ENCODE peak calls at places on chromosome 6, in four cellular contexts. One of them, this sample, is unnamed.

GRCh38 chr6:96235927-96236326 is 220.2 kb downstream of the FUT9 start:
- DNase-seq in right lobe of liver: no peak
- DNase-seq in SK-N-SH: no peak
- DNase-seq in Peyer's patch: no peak
- DNase-seq in this sample: no peak

GRCh38 chr6:25942561-25943147 is 12.2 kb upstream of the SLC17A2 start:
- DNase-seq in right lobe of liver: no peak
- DNase-seq in SK-N-SH: peak; percentile 25
- DNase-seq in Peyer's patch: no peak
- DNase-seq in this sample: no peak

GRCh38 chr6:159467473-159468041 is 225.5 kb downstream of the SOD2 start:
- DNase-seq in right lobe of liver: no peak
- DNase-seq in SK-N-SH: no peak
- DNase-seq in Peyer's patch: no peak
- DNase-seq in this sample: no peak

GRCh38 chr6:56657364-56657763 is 14.7 kb upstream of the DST start:
- DNase-seq in right lobe of liver: no peak
- DNase-seq in SK-N-SH: no peak
- DNase-seq in Peyer's patch: no peak
- DNase-seq in this sample: no peak

GRCh38 chr6:20444786-20445271 is 43.1 kb downstream of the E2F3 start:
- DNase-seq in right lobe of liver: no peak
- DNase-seq in SK-N-SH: no peak
- DNase-seq in Peyer's patch: no peak
- DNase-seq in this sample: no peak

GRCh38 chr6:139920027-139920851 is 545.8 kb upstream of the CITED2 start:
- DNase-seq in right lobe of liver: no peak
- DNase-seq in SK-N-SH: no peak
- DNase-seq in Peyer's patch: no peak
- DNase-seq in this sample: no peak

GRCh38 chr6:151014404-151015150 is 149.1 kb downstream of the MTHFD1L start:
- DNase-seq in right lobe of liver: peak; percentile 73
- DNase-seq in SK-N-SH: peak; percentile 73
- DNase-seq in Peyer's patch: peak; percentile 82
- DNase-seq in this sample: peak; percentile 73

GRCh38 chr6:68975064-68975463 is 340.0 kb downstream of the ADGRB3 start:
- DNase-seq in right lobe of liver: no peak
- DNase-seq in SK-N-SH: peak; percentile 38
- DNase-seq in Peyer's patch: no peak
- DNase-seq in this sample: no peak

GRCh38 chr6:328184-328670 is 35.9 kb downstream of the DUSP22 start:
- DNase-seq in right lobe of liver: no peak
- DNase-seq in SK-N-SH: no peak
- DNase-seq in Peyer's patch: peak; percentile 76
- DNase-seq in this sample: no peak

DNA sequence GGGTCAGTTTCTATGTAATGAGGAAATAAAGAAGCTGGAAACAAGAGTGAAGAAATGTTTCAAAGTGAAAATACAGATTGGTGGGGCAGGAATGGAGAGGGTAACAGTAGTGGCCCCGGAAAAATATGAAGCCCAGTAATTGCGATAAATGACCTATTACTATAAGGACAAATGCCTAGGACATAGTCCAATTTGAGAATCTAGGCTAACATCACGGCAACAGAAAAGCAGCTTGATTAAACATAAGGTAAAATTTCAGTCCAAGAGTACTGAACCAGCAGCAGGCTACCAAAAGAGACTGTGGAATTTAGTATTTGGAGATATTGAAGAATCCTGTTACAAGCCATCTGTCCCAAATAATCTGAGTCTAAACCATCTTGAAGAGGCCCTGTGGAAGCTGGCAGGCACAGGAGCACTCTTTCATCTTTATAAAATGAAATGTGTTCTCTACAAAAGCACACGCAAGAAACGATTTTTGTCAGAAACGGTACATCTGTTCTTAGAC is 49.4 kb downstream of the ELOVL5 start:
- DNase-seq in right lobe of liver: no peak
- DNase-seq in SK-N-SH: no peak
- DNase-seq in Peyer's patch: no peak
- DNase-seq in this sample: no peak
- H3K4me1 ChIP-seq in right lobe of liver: peaks cover 92% of the 10 kb centered on the region
- H3K4me1 ChIP-seq in SK-N-SH: peaks cover 22% of the 10 kb centered on the region
- H3K4me1 ChIP-seq in Peyer's patch: peaks cover 15% of the 10 kb centered on the region
- H3K4me1 ChIP-seq in this sample: peaks cover 41% of the 10 kb centered on the region

GRCh38 chr6:148182378-148182777 is 160.3 kb upstream of the SASH1 start:
- DNase-seq in right lobe of liver: no peak
- DNase-seq in SK-N-SH: no peak
- DNase-seq in Peyer's patch: no peak
- DNase-seq in this sample: no peak

GRCh38 chr6:148177589-148178233 is 164.9 kb upstream of the SASH1 start:
- DNase-seq in right lobe of liver: peak; percentile 61
- DNase-seq in SK-N-SH: peak; percentile 36
- DNase-seq in Peyer's patch: peak; percentile 83
- DNase-seq in this sample: peak; percentile 76

GRCh38 chr6:148183776-148184175 is 158.9 kb upstream of the SASH1 start:
- DNase-seq in right lobe of liver: no peak
- DNase-seq in SK-N-SH: no peak
- DNase-seq in Peyer's patch: no peak
- DNase-seq in this sample: no peak

GRCh38 chr6:148175511-148176188 is 167.0 kb upstream of the SASH1 start:
- DNase-seq in right lobe of liver: no peak
- DNase-seq in SK-N-SH: no peak
- DNase-seq in Peyer's patch: no peak
- DNase-seq in this sample: no peak

DNA sequence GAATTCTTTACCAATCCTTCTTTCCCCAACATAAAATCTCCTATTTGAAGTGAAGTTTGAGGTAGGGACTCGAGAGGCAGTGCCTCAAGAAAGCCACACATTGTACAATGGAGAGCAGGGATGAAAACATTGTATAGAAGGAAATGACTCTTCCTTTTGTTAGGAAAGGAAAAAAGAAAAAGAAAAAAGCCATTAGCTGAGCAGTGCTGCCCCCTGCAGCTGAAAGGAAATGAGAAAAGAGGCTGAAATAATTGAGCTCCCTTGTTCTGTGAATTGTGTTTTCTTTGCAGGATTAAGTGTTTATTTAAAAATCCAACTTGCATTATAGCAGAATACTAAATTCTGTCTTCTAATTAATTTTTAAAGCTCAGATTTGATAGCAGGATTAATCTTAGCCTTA is 162.9 kb upstream of the SASH1 start:
- DNase-seq in right lobe of liver: no peak
- DNase-seq in SK-N-SH: no peak
- DNase-seq in Peyer's patch: no peak
- DNase-seq in this sample: no peak
- TF ChIP-seq CTCF in right lobe of liver: peak; percentile 53
- TF ChIP-seq CTCF in SK-N-SH: peak; percentile 74
- TF ChIP-seq CTCF in Peyer's patch: no peak
- TF ChIP-seq CTCF in this sample: peak; percentile 59

GRCh38 chr6:41702771-41703494 is 32.5 kb downstream of the TFEB start:
- DNase-seq in right lobe of liver: no peak
- DNase-seq in SK-N-SH: no peak
- DNase-seq in Peyer's patch: no peak
- DNase-seq in this sample: no peak
- H3K4me1 ChIP-seq in right lobe of liver: no peaks in the 10 kb centered on the region
- H3K4me1 ChIP-seq in SK-N-SH: peaks cover 42% of the 10 kb centered on the region
- H3K4me1 ChIP-seq in Peyer's patch: peaks cover 34% of the 10 kb centered on the region
- H3K4me1 ChIP-seq in this sample: peaks cover 36% of the 10 kb centered on the region

DNA sequence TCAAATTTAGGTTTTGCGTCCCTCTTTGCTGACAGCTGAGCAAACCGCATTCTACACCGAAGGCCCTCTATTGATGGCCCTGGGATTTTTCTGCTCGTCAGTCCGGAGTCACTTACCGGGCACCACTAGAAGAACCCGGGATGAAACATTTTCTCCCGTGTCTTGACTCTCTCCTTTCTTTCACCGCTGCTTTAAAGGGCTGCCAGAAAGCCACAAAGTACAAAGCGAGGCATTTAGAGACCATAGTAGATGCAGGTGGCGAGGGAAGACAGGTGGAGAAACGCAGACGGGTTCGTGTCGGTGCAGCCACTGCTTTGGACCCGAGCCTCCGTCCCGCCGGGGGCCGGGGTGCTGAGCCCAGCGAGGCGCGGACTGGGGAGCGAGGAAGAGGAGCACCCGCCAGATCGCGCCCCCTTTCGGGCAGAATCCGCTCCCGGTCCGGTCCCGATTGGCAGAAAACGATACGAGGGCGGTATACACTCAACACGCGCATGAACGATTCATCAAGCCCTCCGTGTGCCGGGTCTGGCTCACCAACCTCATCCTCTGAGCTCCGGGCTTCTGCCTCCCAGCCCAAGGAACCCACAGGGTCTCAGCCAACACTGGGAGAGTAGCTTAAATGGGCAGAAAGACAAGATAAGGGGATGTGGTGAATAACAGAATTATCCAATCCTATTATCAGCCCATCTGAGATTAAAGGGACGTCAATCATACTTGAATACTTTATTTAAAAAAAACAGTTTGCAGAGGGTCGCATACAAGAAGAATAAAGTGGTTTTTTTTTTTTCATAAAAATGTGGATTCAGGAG is 84.9 kb downstream of the TRIM27 start:
- DNase-seq in right lobe of liver: peak; percentile 87
- DNase-seq in SK-N-SH: peak; percentile 80
- DNase-seq in Peyer's patch: peak; percentile 91
- DNase-seq in this sample: peak; percentile 93
- TF ChIP-seq CTCF in right lobe of liver: peak; percentile 60
- TF ChIP-seq CTCF in SK-N-SH: peak; percentile 79
- TF ChIP-seq CTCF in Peyer's patch: peak; percentile 47
- TF ChIP-seq CTCF in this sample: peak; percentile 60

DNA sequence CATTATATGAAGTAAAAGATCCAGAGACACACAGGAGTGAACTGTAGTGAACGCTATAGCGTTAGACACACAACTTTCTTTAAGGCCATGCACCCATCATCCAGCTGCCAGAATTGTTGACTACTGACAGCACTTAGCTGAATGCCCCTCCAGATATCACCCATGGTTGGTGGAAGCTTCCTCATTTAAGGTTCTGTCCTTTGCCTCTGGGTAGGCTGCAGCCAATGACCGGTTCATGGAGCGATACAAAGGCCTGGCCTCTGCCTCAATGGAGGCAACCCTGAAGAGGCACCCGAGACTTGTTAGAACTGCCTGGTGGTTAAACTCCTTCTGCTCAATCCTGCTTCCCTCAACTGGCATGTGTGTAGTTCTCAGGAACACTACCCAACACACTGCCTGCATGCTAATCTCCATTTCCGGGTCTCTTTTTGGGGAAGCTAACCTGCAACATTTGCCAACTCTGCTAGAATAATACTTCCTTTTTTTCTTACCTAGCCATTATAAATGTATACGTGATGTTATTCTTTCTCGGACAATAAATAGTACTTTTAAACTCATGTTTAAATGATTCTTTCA is 49.8 kb upstream of the THEMIS start:
- DNase-seq in right lobe of liver: no peak
- DNase-seq in SK-N-SH: no peak
- DNase-seq in Peyer's patch: no peak
- DNase-seq in this sample: no peak
- H3K4me1 ChIP-seq in right lobe of liver: no peaks in the 10 kb centered on the region
- H3K4me1 ChIP-seq in SK-N-SH: no peaks in the 10 kb centered on the region
- H3K4me1 ChIP-seq in Peyer's patch: no peaks in the 10 kb centered on the region
- H3K4me1 ChIP-seq in this sample: no peaks in the 10 kb centered on the region

GRCh38 chr6:135180458-135181332 is at the start of gene MYB:
- DNase-seq in right lobe of liver: peak; percentile 72
- DNase-seq in SK-N-SH: peak; percentile 97
- DNase-seq in Peyer's patch: peak; percentile 82
- DNase-seq in this sample: peak; percentile 80
- TF ChIP-seq CTCF in right lobe of liver: no peak
- TF ChIP-seq CTCF in SK-N-SH: no peak
- TF ChIP-seq CTCF in Peyer's patch: no peak
- TF ChIP-seq CTCF in this sample: no peak

GRCh38 chr6:36752886-36753506 is 55.4 kb downstream of the RAB44 start:
- DNase-seq in right lobe of liver: no peak
- DNase-seq in SK-N-SH: no peak
- DNase-seq in Peyer's patch: peak; percentile 85
- DNase-seq in this sample: no peak
- H3K4me1 ChIP-seq in right lobe of liver: no peaks in the 10 kb centered on the region
- H3K4me1 ChIP-seq in SK-N-SH: peaks cover 22% of the 10 kb centered on the region
- H3K4me1 ChIP-seq in Peyer's patch: peaks cover 37% of the 10 kb centered on the region
- H3K4me1 ChIP-seq in this sample: peaks cover 12% of the 10 kb centered on the region

GRCh38 chr6:1445650-1446645 is 56.6 kb downstream of the FOXF2 start:
- DNase-seq in right lobe of liver: no peak
- DNase-seq in SK-N-SH: no peak
- DNase-seq in Peyer's patch: no peak
- DNase-seq in this sample: peak; percentile 30
- TF ChIP-seq CTCF in right lobe of liver: no peak
- TF ChIP-seq CTCF in SK-N-SH: no peak
- TF ChIP-seq CTCF in Peyer's patch: no peak
- TF ChIP-seq CTCF in this sample: no peak

GRCh38 chr6:109121411-109121810 is 26.1 kb downstream of the CEP57L1 start:
- DNase-seq in right lobe of liver: no peak
- DNase-seq in SK-N-SH: no peak
- DNase-seq in Peyer's patch: no peak
- DNase-seq in this sample: no peak

GRCh38 chr6:109118337-109118736 is 23.0 kb downstream of the CEP57L1 start:
- DNase-seq in right lobe of liver: no peak
- DNase-seq in SK-N-SH: peak; percentile 14
- DNase-seq in Peyer's patch: no peak
- DNase-seq in this sample: no peak

GRCh38 chr6:109118955-109119354 is 23.6 kb downstream of the CEP57L1 start:
- DNase-seq in right lobe of liver: no peak
- DNase-seq in SK-N-SH: no peak
- DNase-seq in Peyer's patch: no peak
- DNase-seq in this sample: no peak

GRCh38 chr6:109117346-109118035 is 22.2 kb downstream of the CEP57L1 start:
- DNase-seq in right lobe of liver: peak; percentile 79
- DNase-seq in SK-N-SH: no peak
- DNase-seq in Peyer's patch: no peak
- DNase-seq in this sample: no peak
- H3K4me1 ChIP-seq in right lobe of liver: peaks cover 48% of the 10 kb centered on the region
- H3K4me1 ChIP-seq in SK-N-SH: peaks cover 25% of the 10 kb centered on the region
- H3K4me1 ChIP-seq in Peyer's patch: peaks cover 9% of the 10 kb centered on the region
- H3K4me1 ChIP-seq in this sample: peaks cover 13% of the 10 kb centered on the region

GRCh38 chr6:34074064-34074739 is 71.7 kb downstream of the GRM4 start:
- DNase-seq in right lobe of liver: no peak
- DNase-seq in SK-N-SH: no peak
- DNase-seq in Peyer's patch: no peak
- DNase-seq in this sample: no peak
- TF ChIP-seq CTCF in right lobe of liver: no peak
- TF ChIP-seq CTCF in SK-N-SH: no peak
- TF ChIP-seq CTCF in Peyer's patch: no peak
- TF ChIP-seq CTCF in this sample: no peak